ENCODE peak calls at places on chromosomes 11 and 22, in six cellular contexts. J is transverse colon, B is endothelial cell, M is AG04450, K is lower lobe of right lung, A is cardiac muscle cell. Z is an unnamed sample.

GRCh38 chr11:85182437-85183109 is 444.6 kb downstream of the DLG2 start:
- DNase-seq in J (no peak), K (no peak), A (peak; percentile 60), M (no peak), B (peak; percentile 27), Z (no peak)

GRCh38 chr11:115238086-115238485 is 266.1 kb downstream of the CADM1 start:
- DNase-seq in A (no peak), M (no peak), K (no peak), B (no peak), J (no peak), Z (no peak)

GRCh38 chr11:87463486-87464102 is 425.9 kb downstream of the TMEM135 start:
- DNase-seq in B (no peak), A (peak; percentile 60), K (no peak), J (no peak), M (no peak), Z (no peak)

GRCh38 chr22:30728829-30729228 is 34.2 kb downstream of the OSBP2 start:
- DNase-seq in K (no peak), J (no peak), A (no peak), M (no peak), B (no peak), Z (no peak)

GRCh38 chr11:6233984-6234313 is 487 bp downstream of the FHIP1B start:
- DNase-seq in A (no peak), J (peak; percentile 29), M (no peak), B (peak; percentile 20), K (no peak), Z (no peak)

GRCh38 chr22:38314992-38315800 is 2.0 kb downstream of the CSNK1E start:
- DNase-seq in A (no peak), B (no peak), M (no peak), J (peak; percentile 41), K (no peak), Z (peak; percentile 68)

GRCh38 chr11:59616396-59616982 is 915 bp upstream of the OSBP start:
- DNase-seq in K (peak; percentile 98), M (no peak), J (no peak), A (no peak), B (no peak), Z (peak; percentile 94)

GRCh38 chr11:35165416-35166368 is 26.7 kb downstream of the CD44 start:
- DNase-seq in K (no peak), J (peak; percentile 73), A (no peak), M (no peak), B (peak; percentile 46), Z (no peak)

GRCh38 chr11:86923993-86924766 is 31.0 kb downstream of the FZD4 start:
- DNase-seq in M (no peak), A (peak; percentile 49), B (peak; percentile 22), J (no peak), K (no peak), Z (no peak)

DNA sequence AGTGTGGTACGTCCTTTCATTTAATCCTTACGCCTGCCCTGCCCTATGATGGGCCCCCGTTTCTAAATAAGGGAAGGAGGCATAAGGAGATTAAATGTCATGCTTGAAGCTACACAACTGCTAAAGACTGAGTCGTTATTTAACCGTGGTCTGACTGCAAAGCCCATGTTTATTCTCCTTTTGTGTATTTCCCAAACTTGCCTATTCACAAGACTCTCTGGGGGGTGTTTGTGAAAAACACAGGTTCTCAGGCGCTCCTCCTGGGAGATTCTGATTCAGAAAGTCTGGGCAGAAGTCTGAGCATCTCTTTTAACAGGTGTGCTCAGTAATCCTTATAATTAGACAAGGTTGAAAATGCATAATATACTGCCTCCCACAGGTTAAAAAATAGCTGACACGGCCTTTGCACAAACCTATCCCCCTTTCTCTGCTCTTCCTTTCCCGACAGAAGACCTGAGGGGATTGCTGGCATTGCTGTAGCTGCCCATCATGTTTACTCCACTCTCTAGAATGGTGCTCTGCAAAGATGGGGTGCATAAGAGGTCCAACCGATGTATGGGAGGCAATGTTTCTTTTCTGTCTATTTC is 56.4 kb upstream of the ZBTB44 start:
- DNase-seq in K (no peak), M (no peak), J (no peak), A (no peak), B (no peak), Z (no peak)
- TF ChIP-seq CTCF in K (peak; percentile 12), M (no peak), J (no peak), A (no peak), B (no peak), Z (no peak)

GRCh38 chr11:46410021-46410420 is 18.4 kb upstream of the CHRM4 start:
- DNase-seq in M (no peak), J (no peak), K (no peak), B (peak; percentile 23), A (no peak), Z (no peak)
- TF ChIP-seq CTCF in M (peak; percentile 39), J (no peak), K (no peak), B (no peak), A (peak; percentile 30), Z (no peak)

GRCh38 chr11:9070740-9071476 is 20.5 kb downstream of the SCUBE2 start:
- DNase-seq in B (no peak), M (no peak), J (no peak), A (no peak), K (no peak), Z (no peak)
- TF ChIP-seq CTCF in B (no peak), M (no peak), J (no peak), A (no peak), K (no peak), Z (no peak)

DNA sequence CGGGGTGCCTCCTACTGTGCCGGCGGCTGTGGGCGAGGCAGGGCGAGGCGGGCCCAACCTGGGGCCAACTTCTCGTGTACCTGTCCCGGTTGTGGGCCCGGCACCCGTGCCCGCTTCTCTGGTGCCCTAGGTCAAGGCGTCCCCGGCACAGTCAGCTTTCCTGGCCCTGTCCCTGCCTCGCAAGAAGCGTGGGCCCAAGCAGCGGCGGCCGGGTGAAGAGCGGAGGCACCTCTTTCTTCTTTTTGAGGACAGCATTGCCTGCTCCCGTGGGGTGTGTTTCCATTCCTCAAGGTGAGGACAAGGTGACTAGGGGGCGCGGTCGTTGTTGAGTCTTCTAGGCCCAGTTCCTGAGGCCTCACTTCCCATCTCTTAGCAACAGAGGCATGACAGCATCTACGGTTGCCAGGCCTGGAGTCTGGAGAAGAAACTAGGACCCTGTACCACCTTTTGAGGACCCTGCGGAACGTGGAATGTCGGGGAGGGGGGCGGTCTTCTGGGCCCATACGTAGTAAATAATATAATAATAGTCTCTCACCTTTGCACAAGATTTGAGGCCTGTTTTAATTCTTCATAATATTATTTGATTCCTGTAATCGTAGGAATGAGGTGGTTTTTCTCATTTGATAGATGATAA is 418 bp downstream of the ACO2 start:
- DNase-seq in M (no peak), K (no peak), J (peak; percentile 81), A (no peak), B (no peak), Z (peak; percentile 79)
- TF ChIP-seq CTCF in M (no peak), K (no peak), J (no peak), A (no peak), B (no peak), Z (no peak)

GRCh38 chr11:47216141-47216798 is 1.5 kb downstream of the DDB2 start:
- DNase-seq in M (no peak), A (peak; percentile 62), B (no peak), J (peak; percentile 68), K (no peak), Z (peak; percentile 70)
- TF ChIP-seq CTCF in M (no peak), A (no peak), B (no peak), J (no peak), K (no peak), Z (no peak)

GRCh38 chr11:126358763-126359160 is 3.3 kb downstream of the ST3GAL4 start:
- DNase-seq in B (no peak), M (no peak), K (no peak), J (no peak), A (no peak), Z (no peak)
- TF ChIP-seq CTCF in B (no peak), M (no peak), K (no peak), J (no peak), A (no peak), Z (no peak)

GRCh38 chr11:46559815-46560214 is 34.0 kb downstream of the AMBRA1 start:
- DNase-seq in A (no peak), J (no peak), M (no peak), K (no peak), B (no peak), Z (no peak)

GRCh38 chr11:46560300-46561025 is 33.4 kb downstream of the AMBRA1 start:
- DNase-seq in J (no peak), B (no peak), K (no peak), A (no peak), M (no peak), Z (no peak)

GRCh38 chr11:46564459-46564858 is 29.4 kb downstream of the AMBRA1 start:
- DNase-seq in B (no peak), J (no peak), M (no peak), K (no peak), A (no peak), Z (no peak)

GRCh38 chr11:46565248-46565835 is 28.5 kb downstream of the AMBRA1 start:
- DNase-seq in M (no peak), J (no peak), A (no peak), K (no peak), B (no peak), Z (no peak)

DNA sequence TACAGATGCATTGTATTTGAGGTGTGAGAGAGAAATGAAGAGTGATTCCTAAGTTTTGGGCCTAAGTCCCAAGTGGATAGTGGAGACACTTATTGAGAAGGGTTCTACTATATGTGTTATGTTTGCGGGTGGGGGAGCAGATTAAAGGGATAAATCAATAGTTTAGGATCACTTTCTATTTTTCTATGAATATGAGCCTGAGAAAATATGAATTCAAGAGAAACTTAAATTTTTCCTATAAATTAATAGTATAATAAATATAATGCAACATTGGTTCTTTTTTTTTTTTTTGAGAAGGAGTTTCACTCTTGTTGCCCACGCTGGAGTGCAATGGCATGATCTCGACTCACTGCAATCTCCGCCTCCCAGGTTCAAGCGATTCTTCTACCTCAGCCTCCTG is 31.3 kb downstream of the AMBRA1 start:
- DNase-seq in K (no peak), A (no peak), M (no peak), J (no peak), B (no peak), Z (no peak)
- TF ChIP-seq CTCF in K (no peak), A (no peak), M (no peak), J (no peak), B (no peak), Z (no peak)